ENCODE peak calls at places on chromosomes 4 and X, in nine cellular contexts. X is GM20000; J is activated CD8-positive, alpha-beta T cell treated with anti-CD3 and anti-CD28 coated beads for 36 hours; R is MM.1S; H is progenitor cell of endocrine pancreas; Y is IMR-90; Q is OCI-LY7; D is choroid plexus epithelial cell; M is astrocyte of the spinal cord. V is an unnamed sample.

GRCh38 chr4:105859233-105859632 is 36.0 kb upstream of the NPNT start:
- DNase-seq in Y (peak), Q (no peak), M (peak), R (no peak), H (no peak), D (peak), X (no peak), J (no peak), V (peak)

GRCh38 chr4:98939892-98940298 is 11.0 kb upstream of the EIF4E start:
- DNase-seq in H (no peak), M (peak), J (no peak), R (peak), D (peak), Y (peak), X (no peak), Q (peak), V (no peak)

GRCh38 chr4:121154103-121154515 is 10.0 kb downstream of the TNIP3 start:
- DNase-seq in M (no peak), R (peak), X (peak), D (no peak), J (peak), H (no peak), Y (no peak), Q (no peak), V (peak)

GRCh38 chrX:134244043-134244442 is 7.1 kb downstream of the CCDC160 start:
- DNase-seq in X (no peak), J (no peak), R (no peak), H (no peak), D (peak), M (peak), Y (peak), Q (no peak), V (no peak)

GRCh38 chr4:111434581-111434980 is 710.7 kb upstream of the FAM241A start:
- DNase-seq in J (no peak), Q (no peak), X (no peak), D (peak), H (no peak), Y (no peak), M (no peak), R (no peak), V (no peak)

GRCh38 chr4:184408021-184408710 is 66.2 kb downstream of the IRF2 start:
- DNase-seq in Y (peak), H (no peak), X (no peak), R (no peak), Q (no peak), D (peak), J (no peak), M (peak), V (no peak)

GRCh38 chrX:40465735-40466551 is 114.8 kb upstream of the ATP6AP2 start:
- DNase-seq in H (no peak), Q (peak), D (no peak), X (no peak), R (no peak), Y (no peak), J (no peak), M (no peak), V (no peak)

GRCh38 chr4:96531836-96532235 is 691.9 kb downstream of the PDHA2 start:
- DNase-seq in X (no peak), D (no peak), H (no peak), Y (no peak), J (no peak), Q (no peak), M (no peak), R (no peak), V (no peak)

GRCh38 chr4:153594208-153594607 is 89.9 kb upstream of the TLR2 start:
- DNase-seq in M (no peak), R (peak), D (peak), Y (peak), J (no peak), H (no peak), X (no peak), Q (no peak), V (no peak)

GRCh38 chrX:44898411-44899221 is 25.6 kb downstream of the KDM6A start:
- DNase-seq in Q (peak), X (no peak), Y (peak), D (peak), M (no peak), R (peak), J (peak), H (no peak), V (no peak)

GRCh38 chr4:10095296-10095991 is 21.2 kb downstream of the WDR1 start:
- DNase-seq in D (no peak), H (no peak), X (peak), Y (no peak), J (peak), R (peak), Q (no peak), M (no peak), V (no peak)

GRCh38 chrX:16433021-16433420 is 216.9 kb upstream of the S100G start:
- DNase-seq in J (peak), H (no peak), D (no peak), R (no peak), Q (no peak), M (no peak), Y (no peak), X (no peak), V (no peak)

GRCh38 chrX:42603016-42603415 is 174.9 kb downstream of the PPP1R2C start:
- DNase-seq in X (no peak), M (no peak), Q (no peak), J (no peak), H (no peak), D (no peak), R (no peak), Y (no peak), V (no peak)

GRCh38 chrX:47217121-47217851 is 1.2 kb upstream of the CDK16 start:
- DNase-seq in D (peak), H (no peak), X (no peak), M (no peak), R (no peak), J (peak), Y (peak), Q (no peak), V (no peak)

GRCh38 chr4:80335554-80336358 is at the start of gene CFAP299:
- DNase-seq in H (peak), M (peak), Y (peak), D (peak), R (peak), J (peak), X (peak), Q (peak), V (peak)

GRCh38 chr4:165330071-165330470 is 2.6 kb downstream of the MSMO1 start:
- DNase-seq in X (no peak), H (no peak), D (no peak), Q (no peak), Y (no peak), M (no peak), J (no peak), R (no peak), V (no peak)

GRCh38 chr4:139609647-139610046 is 53.6 kb upstream of the SETD7 start:
- DNase-seq in H (no peak), Y (peak), X (no peak), D (no peak), Q (no peak), R (no peak), M (peak), J (no peak), V (no peak)
- TF ChIP-seq CTCF in H (no peak), Y (no peak), X (no peak), D (no peak), Q (no peak), R (no peak), M (no peak), J (no peak), V (no peak)

DNA sequence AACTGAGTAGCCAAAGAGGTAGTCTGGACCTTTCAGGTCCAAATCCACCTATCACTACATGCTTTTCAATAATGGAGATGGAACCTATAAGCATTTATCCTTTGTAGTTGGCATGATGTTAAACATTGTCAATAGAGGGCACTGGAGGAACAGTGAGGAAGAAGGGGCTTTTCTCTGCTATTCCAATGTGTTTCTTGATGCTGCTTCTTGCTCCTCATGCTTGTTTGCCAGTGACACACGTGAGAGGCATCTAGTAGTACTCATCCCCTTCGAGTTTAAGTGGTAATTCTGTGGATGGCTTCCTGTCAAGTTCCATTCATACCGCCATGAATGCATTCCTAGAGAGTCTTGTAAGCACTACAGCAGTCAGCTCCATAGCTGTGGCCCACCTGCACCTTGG is 84.0 kb downstream of the NAA11 start:
- DNase-seq in R (no peak), Y (peak), M (peak), J (no peak), D (peak), H (no peak), X (no peak), Q (no peak), V (no peak)
- TF ChIP-seq CTCF in R (peak), Y (no peak), M (peak), J (no peak), D (peak), H (peak), X (no peak), Q (peak), V (no peak)

GRCh38 chr4:7698586-7698985 is 241.1 kb downstream of the AFAP1 start:
- DNase-seq in Y (peak), J (no peak), Q (no peak), R (no peak), M (no peak), H (no peak), D (no peak), X (no peak), V (no peak)
- TF ChIP-seq CTCF in Y (no peak), J (no peak), Q (no peak), R (no peak), M (no peak), H (no peak), D (no peak), X (no peak), V (no peak)

GRCh38 chrX:120768681-120769080 is 107.0 kb downstream of the CT47B1 start:
- DNase-seq in Y (peak), Q (no peak), M (peak), H (no peak), X (no peak), R (no peak), D (peak), J (no peak), V (no peak)

GRCh38 chrX:120774611-120775010 is 101.1 kb downstream of the CT47B1 start:
- DNase-seq in Q (no peak), X (no peak), J (no peak), Y (no peak), D (peak), R (no peak), H (no peak), M (no peak), V (no peak)

GRCh38 chrX:120768254-120768653 is 107.4 kb downstream of the CT47B1 start:
- DNase-seq in R (no peak), X (no peak), Y (no peak), Q (no peak), D (peak), H (no peak), J (no peak), M (peak), V (no peak)

GRCh38 chrX:120773801-120774200 is 101.9 kb downstream of the CT47B1 start:
- DNase-seq in D (no peak), Q (no peak), M (no peak), X (no peak), R (no peak), J (no peak), Y (no peak), H (no peak), V (no peak)

GRCh38 chrX:120769576-120770341 is 105.9 kb downstream of the CT47B1 start:
- DNase-seq in H (no peak), D (peak), X (no peak), Y (peak), R (peak), Q (peak), J (peak), M (peak), V (peak)
- TF ChIP-seq CTCF in H (peak), D (peak), X (no peak), Y (peak), R (peak), Q (peak), J (no peak), M (peak), V (no peak)

GRCh38 chr4:22434895-22435294 is 81.0 kb downstream of the ADGRA3 start:
- DNase-seq in X (peak), J (peak), Q (peak), R (peak), H (no peak), M (peak), Y (peak), D (peak), V (no peak)
- TF ChIP-seq CTCF in X (peak), J (no peak), Q (peak), R (peak), H (peak), M (peak), Y (peak), D (peak), V (peak)

GRCh38 chr4:41044165-41044564 is 170.2 kb downstream of the APBB2 start:
- DNase-seq in R (no peak), Q (peak), D (no peak), Y (no peak), M (no peak), H (no peak), J (no peak), X (no peak), V (no peak)
- TF ChIP-seq CTCF in R (no peak), Q (peak), D (no peak), Y (no peak), M (no peak), H (no peak), J (no peak), X (no peak), V (no peak)

GRCh38 chrX:136170109-136170800 is 22.9 kb downstream of the FHL1 start:
- DNase-seq in Y (peak), X (no peak), D (peak), H (no peak), M (peak), R (no peak), J (no peak), Q (no peak), V (no peak)
- TF ChIP-seq CTCF in Y (peak), X (no peak), D (peak), H (no peak), M (peak), R (no peak), J (no peak), Q (no peak), V (no peak)